ENCODE peak calls at places on chromosome 14, in six cellular contexts. W is RWPE1; K is CD4-positive, alpha-beta T cell; M is left ventricle myocardium inferior; Y is ovary; B is fibroblast of lung. J is an unnamed sample.

GRCh38 chr14:79417961-79418360 is 793.3 kb downstream of the DIO2 start:
- DNase-seq in Y (no peak), B (no peak), K (no peak), M (no peak), W (no peak), J (no peak)

GRCh38 chr14:72607386-72608125 is 286.3 kb downstream of the DPF3 start:
- DNase-seq in M (no peak), K (no peak), B (peak; percentile 14), Y (no peak), W (no peak), J (no peak)

GRCh38 chr14:53954551-53955233 is 1.9 kb downstream of the BMP4 start:
- DNase-seq in W (no peak), B (peak; percentile 41), Y (peak; percentile 64), K (no peak), M (peak; percentile 32), J (no peak)

GRCh38 chr14:53365516-53366130 is 212.5 kb upstream of the DDHD1 start:
- DNase-seq in M (no peak), B (peak; percentile 88), Y (no peak), W (no peak), K (no peak), J (no peak)

GRCh38 chr14:93939304-93940229 is 12.4 kb downstream of the FAM181A start:
- DNase-seq in K (peak; percentile 90), M (peak; percentile 77), W (peak; percentile 71), B (peak; percentile 53), Y (peak; percentile 73), J (peak; percentile 15)

GRCh38 chr14:37241206-37241605 is 43.5 kb downstream of the MIPOL1 start:
- DNase-seq in M (no peak), Y (no peak), W (no peak), B (no peak), K (no peak), J (no peak)

GRCh38 chr14:73829526-73830431 is 21.9 kb upstream of the PTGR2 start:
- DNase-seq in M (no peak), K (no peak), B (peak; percentile 77), W (no peak), Y (no peak), J (peak; percentile 64)

GRCh38 chr14:68960123-68960522 is 19.0 kb downstream of the ACTN1 start:
- DNase-seq in M (no peak), K (no peak), Y (no peak), B (no peak), W (no peak), J (no peak)

GRCh38 chr14:92950773-92951172 is 27.8 kb downstream of the CHGA start:
- DNase-seq in K (no peak), B (no peak), Y (no peak), M (no peak), W (no peak), J (no peak)

GRCh38 chr14:56117765-56118610 is at the start of gene PELI2:
- DNase-seq in W (no peak), B (peak; percentile 78), M (peak; percentile 80), Y (peak; percentile 91), K (peak; percentile 72), J (peak; percentile 59)

GRCh38 chr14:57179273-57179672 is 89.4 kb downstream of the EXOC5 start:
- DNase-seq in Y (no peak), M (no peak), K (no peak), B (no peak), W (no peak), J (no peak)

GRCh38 chr14:57182760-57183503 is 85.8 kb downstream of the EXOC5 start:
- DNase-seq in K (no peak), M (no peak), W (peak; percentile 16), B (peak; percentile 10), Y (peak; percentile 56), J (no peak)
- TF ChIP-seq CTCF in K (no peak), M (no peak), W (peak; percentile 29), B (peak; percentile 27), Y (no peak), J (peak; percentile 7)

GRCh38 chr14:90756755-90757345 is 59.4 kb downstream of the TTC7B start:
- DNase-seq in W (no peak), K (no peak), Y (no peak), M (no peak), B (no peak), J (no peak)
- TF ChIP-seq CTCF in W (no peak), K (no peak), Y (no peak), M (no peak), B (no peak), J (no peak)

DNA sequence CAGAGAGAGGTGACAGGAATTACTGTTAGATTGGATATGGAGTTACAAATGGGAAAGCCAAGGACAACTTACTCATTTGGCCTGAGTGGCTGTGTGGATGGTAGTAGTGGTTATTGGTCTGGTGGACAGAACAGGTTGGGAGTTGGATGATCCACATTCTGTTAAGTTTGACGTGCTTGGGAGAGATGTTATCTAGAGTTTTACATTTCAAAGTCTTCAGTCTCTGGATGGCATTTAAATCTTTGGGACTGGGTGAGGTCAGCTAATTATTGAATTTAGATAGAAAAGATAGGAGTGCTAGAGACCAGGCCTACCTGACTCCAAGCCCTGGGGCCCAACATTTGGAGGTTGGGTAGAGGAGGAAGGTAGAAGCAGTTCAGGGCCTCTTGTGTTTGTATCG is 460.6 kb upstream of the RGS6 start:
- DNase-seq in W (no peak), K (no peak), Y (no peak), M (no peak), B (no peak), J (no peak)
- TF ChIP-seq CTCF in W (no peak), K (no peak), Y (no peak), M (no peak), B (no peak), J (no peak)

GRCh38 chr14:85573406-85573805 is 43.5 kb downstream of the FLRT2 start:
- DNase-seq in W (no peak), B (no peak), K (no peak), M (no peak), Y (no peak), J (no peak)
- TF ChIP-seq CTCF in W (no peak), B (no peak), K (no peak), M (no peak), Y (no peak), J (no peak)

DNA sequence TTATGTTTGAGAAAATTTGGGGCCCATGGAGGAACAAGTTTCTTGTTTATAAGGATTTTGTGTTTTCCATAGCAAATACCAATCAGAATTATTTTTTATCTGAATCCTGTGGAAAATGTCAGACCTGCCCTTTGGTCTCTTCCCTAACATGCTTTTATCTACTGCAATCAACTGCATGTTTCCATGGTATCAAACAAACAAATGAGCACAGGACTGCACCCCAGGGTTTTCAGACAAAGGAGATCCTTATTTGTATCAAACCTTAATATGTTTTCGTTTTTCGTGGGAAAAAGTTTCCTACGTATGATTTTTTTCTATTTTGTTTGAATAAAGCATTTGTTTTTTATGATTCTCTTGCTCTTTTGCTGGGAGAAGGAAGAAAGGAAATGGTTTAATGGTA is 91.1 kb downstream of the GPR135 start:
- DNase-seq in Y (no peak), W (no peak), M (no peak), B (no peak), K (no peak), J (no peak)
- TF ChIP-seq CTCF in Y (no peak), W (no peak), M (no peak), B (no peak), K (no peak), J (no peak)

GRCh38 chr14:102786758-102787157 is 9.5 kb downstream of the TRAF3 start:
- DNase-seq in Y (no peak), W (no peak), K (no peak), M (no peak), B (no peak), J (no peak)

GRCh38 chr14:102782974-102783373 is 5.7 kb downstream of the TRAF3 start:
- DNase-seq in M (no peak), W (no peak), K (no peak), B (no peak), Y (no peak), J (no peak)

GRCh38 chr14:102789349-102789748 is 12.1 kb downstream of the TRAF3 start:
- DNase-seq in W (no peak), M (no peak), K (no peak), B (no peak), Y (no peak), J (no peak)

GRCh38 chr14:102784892-102785597 is 7.8 kb downstream of the TRAF3 start:
- DNase-seq in Y (no peak), W (no peak), M (no peak), B (no peak), K (no peak), J (no peak)

DNA sequence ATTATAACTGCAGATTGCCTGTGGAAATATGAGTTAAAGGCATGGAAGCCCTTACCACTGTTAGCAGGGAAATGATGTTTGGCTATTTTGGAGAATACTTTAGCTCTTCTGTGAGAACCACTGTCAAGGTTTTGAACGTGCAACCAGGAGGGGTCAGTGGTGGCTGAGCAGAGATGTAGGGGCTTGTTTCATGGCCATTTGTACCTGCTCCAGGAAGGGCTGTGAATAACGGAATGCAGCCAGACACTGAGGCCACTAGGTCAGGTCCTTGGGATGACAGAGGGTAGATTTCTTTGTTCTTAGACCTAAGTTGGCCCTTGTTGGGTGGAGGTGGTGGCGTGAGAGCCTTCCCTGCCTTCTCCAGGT is 8.3 kb downstream of the TRAF3 start:
- DNase-seq in B (no peak), W (no peak), Y (no peak), M (no peak), K (no peak), J (no peak)
- TF ChIP-seq CTCF in B (no peak), W (no peak), Y (no peak), M (no peak), K (no peak), J (no peak)

DNA sequence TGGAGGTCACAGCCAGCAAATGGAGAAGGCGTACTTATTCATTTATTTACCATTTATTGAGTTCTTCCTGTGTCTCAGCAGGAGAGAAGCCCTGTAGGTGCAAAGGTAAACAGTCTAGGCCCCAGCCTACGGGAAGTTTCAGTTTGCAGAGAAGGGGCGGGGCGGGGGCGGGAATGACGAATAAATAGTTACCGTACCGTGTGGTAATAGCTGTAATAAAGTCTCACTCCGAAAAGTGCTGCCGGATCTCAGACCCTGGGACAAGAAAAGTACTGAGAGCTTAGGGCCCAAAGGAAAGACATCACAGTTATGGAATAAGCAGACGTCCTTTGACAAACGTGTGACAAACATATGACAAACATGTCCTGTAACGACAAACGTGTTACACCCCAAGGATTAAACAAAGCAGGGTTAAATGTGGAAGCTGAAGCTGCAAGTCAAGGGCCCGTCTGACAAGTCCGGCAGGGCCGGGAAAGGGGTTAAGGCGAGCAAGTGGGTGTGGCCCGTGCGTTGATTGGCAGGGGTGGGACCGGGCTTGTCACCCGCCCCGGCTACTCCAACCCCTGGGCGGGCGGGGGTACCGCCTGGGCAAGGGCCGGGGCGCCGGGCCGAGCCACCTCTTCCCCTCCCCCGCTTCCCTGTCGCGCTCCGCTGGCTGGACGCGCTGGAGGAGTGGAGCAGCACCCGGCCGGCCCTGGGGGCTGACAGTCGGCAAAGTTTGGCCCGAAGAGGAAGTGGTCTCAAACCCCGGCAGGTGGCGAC is at the start of gene LRP10:
- DNase-seq in B (peak; percentile 88), W (peak; percentile 86), K (peak; percentile 63), M (peak; percentile 92), Y (peak; percentile 93), J (peak; percentile 70)
- TF ChIP-seq CTCF in B (no peak), W (no peak), K (no peak), M (no peak), Y (no peak), J (no peak)

GRCh38 chr14:60561845-60562746 is 53.1 kb downstream of the SIX6 start:
- DNase-seq in W (peak; percentile 46), M (no peak), Y (peak; percentile 53), K (no peak), B (peak; percentile 84), J (no peak)
- TF ChIP-seq CTCF in W (peak; percentile 39), M (peak; percentile 69), Y (no peak), K (no peak), B (peak; percentile 87), J (peak; percentile 77)

J was measured in AG09319.